ENCODE peak calls at places on chromosomes 4 and X, in five cellular contexts. One of them, this sample, is unnamed.

GRCh38 chrX:134547047-134547679 is 87.2 kb downstream of the HPRT1 start:
- DNase-seq in left ventricle myocardium inferior: no peak
- DNase-seq in endothelial cell: no peak
- DNase-seq in heart left ventricle: no peak
- DNase-seq in kidney epithelial cell: no peak
- DNase-seq in this sample: no peak

GRCh38 chrX:14607446-14607845 is 78.1 kb downstream of the GLRA2 start:
- DNase-seq in kidney epithelial cell: no peak
- DNase-seq in endothelial cell: no peak
- DNase-seq in left ventricle myocardium inferior: no peak
- DNase-seq in heart left ventricle: no peak
- DNase-seq in this sample: no peak

GRCh38 chr4:1204828-1205591 is 32.6 kb upstream of the SPON2 start:
- DNase-seq in left ventricle myocardium inferior: no peak
- DNase-seq in endothelial cell: peak
- DNase-seq in kidney epithelial cell: no peak
- DNase-seq in heart left ventricle: peak
- DNase-seq in this sample: no peak

GRCh38 chr4:38210396-38211114 is 250.4 kb downstream of the PTTG2 start:
- DNase-seq in left ventricle myocardium inferior: no peak
- DNase-seq in heart left ventricle: no peak
- DNase-seq in kidney epithelial cell: no peak
- DNase-seq in endothelial cell: no peak
- DNase-seq in this sample: no peak

GRCh38 chr4:116603096-116603495 is 482.3 kb downstream of the TRAM1L1 start:
- DNase-seq in kidney epithelial cell: no peak
- DNase-seq in heart left ventricle: no peak
- DNase-seq in endothelial cell: no peak
- DNase-seq in left ventricle myocardium inferior: no peak
- DNase-seq in this sample: no peak

GRCh38 chr4:16226816-16227461 is 668 bp upstream of the TAPT1 start:
- DNase-seq in kidney epithelial cell: no peak
- DNase-seq in heart left ventricle: peak
- DNase-seq in endothelial cell: peak
- DNase-seq in left ventricle myocardium inferior: peak
- DNase-seq in this sample: peak

GRCh38 chr4:89114100-89114499 is 2.8 kb downstream of the TIGD2 start:
- DNase-seq in kidney epithelial cell: no peak
- DNase-seq in endothelial cell: no peak
- DNase-seq in heart left ventricle: no peak
- DNase-seq in left ventricle myocardium inferior: no peak
- DNase-seq in this sample: peak

GRCh38 chrX:101595739-101596419 is 21.9 kb downstream of the ARMCX6 start:
- DNase-seq in left ventricle myocardium inferior: no peak
- DNase-seq in heart left ventricle: peak
- DNase-seq in endothelial cell: peak
- DNase-seq in kidney epithelial cell: no peak
- DNase-seq in this sample: peak

GRCh38 chr4:180610317-180610716 is 1632.9 kb upstream of the TENM3 start:
- DNase-seq in heart left ventricle: no peak
- DNase-seq in kidney epithelial cell: peak
- DNase-seq in endothelial cell: no peak
- DNase-seq in left ventricle myocardium inferior: no peak
- DNase-seq in this sample: no peak

DNA sequence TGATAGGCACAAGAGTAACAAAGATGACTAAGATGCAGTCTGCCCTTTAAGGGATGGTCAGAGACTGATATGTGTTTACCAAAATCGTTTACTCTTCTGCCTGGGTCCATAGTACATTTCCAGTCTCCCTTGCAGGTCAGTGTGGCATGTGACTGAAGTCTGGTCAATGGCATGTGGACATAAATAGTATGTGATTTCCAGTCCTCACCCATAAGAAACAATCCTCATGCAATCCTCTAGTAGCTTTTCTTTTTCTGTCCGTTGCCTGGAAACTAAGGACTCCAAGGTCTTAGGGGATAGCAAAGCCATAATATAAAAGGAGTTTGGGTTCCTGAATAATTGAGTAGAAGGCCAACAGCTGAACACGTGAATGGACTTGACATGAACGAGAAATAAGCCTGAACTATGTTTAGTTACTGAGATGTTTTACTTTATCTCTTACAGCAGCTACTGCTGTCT is 1.1 kb downstream of the SLC9B2 start:
- DNase-seq in heart left ventricle: no peak
- DNase-seq in endothelial cell: no peak
- DNase-seq in kidney epithelial cell: no peak
- DNase-seq in left ventricle myocardium inferior: no peak
- DNase-seq in this sample: peak
- TF ChIP-seq CTCF in heart left ventricle: no peak
- TF ChIP-seq CTCF in endothelial cell: no peak
- TF ChIP-seq CTCF in kidney epithelial cell: no peak
- TF ChIP-seq CTCF in left ventricle myocardium inferior: no peak
- TF ChIP-seq CTCF in this sample: no peak

GRCh38 chrX:37846934-37847732 is at the start of gene DYNLT3:
- DNase-seq in endothelial cell: peak
- DNase-seq in left ventricle myocardium inferior: peak
- DNase-seq in kidney epithelial cell: peak
- DNase-seq in heart left ventricle: peak
- DNase-seq in this sample: peak
- TF ChIP-seq CTCF in endothelial cell: no peak
- TF ChIP-seq CTCF in left ventricle myocardium inferior: no peak
- TF ChIP-seq CTCF in kidney epithelial cell: no peak
- TF ChIP-seq CTCF in heart left ventricle: no peak
- TF ChIP-seq CTCF in this sample: no peak

DNA sequence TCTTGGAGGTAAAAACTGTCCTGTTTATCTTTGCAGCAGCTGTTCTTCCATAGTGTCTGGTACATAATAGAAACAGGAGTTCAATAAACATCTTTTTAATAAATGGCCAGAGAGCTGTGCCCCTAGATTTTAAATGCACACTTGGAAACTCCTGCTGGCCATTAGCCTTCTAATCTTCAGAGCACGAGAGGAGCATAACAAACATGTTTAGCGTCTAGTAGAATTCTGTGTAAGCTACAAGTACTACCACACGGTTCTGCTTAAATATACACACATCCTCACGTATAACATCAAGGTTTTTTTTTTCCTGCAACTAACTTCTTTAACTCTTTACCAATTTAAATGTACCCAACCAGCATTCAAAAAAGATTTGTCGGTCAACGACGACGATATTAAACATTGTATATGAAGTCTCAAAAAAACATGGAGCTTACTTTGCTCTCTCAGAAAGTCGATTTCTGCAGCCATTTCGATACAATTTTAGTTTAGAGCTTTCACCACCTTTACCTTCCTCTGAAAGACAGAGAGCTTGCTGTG is 635 bp downstream of the SCLT1 start:
- DNase-seq in endothelial cell: no peak
- DNase-seq in left ventricle myocardium inferior: no peak
- DNase-seq in heart left ventricle: no peak
- DNase-seq in kidney epithelial cell: no peak
- DNase-seq in this sample: no peak
- TF ChIP-seq CTCF in endothelial cell: no peak
- TF ChIP-seq CTCF in left ventricle myocardium inferior: no peak
- TF ChIP-seq CTCF in heart left ventricle: no peak
- TF ChIP-seq CTCF in kidney epithelial cell: no peak
- TF ChIP-seq CTCF in this sample: no peak

GRCh38 chr4:150127757-150128156 is 49.5 kb downstream of the DCLK2 start:
- DNase-seq in kidney epithelial cell: no peak
- DNase-seq in heart left ventricle: no peak
- DNase-seq in endothelial cell: no peak
- DNase-seq in left ventricle myocardium inferior: no peak
- DNase-seq in this sample: no peak
- TF ChIP-seq CTCF in kidney epithelial cell: no peak
- TF ChIP-seq CTCF in heart left ventricle: no peak
- TF ChIP-seq CTCF in endothelial cell: no peak
- TF ChIP-seq CTCF in left ventricle myocardium inferior: no peak
- TF ChIP-seq CTCF in this sample: no peak

GRCh38 chr4:141654098-141654497 is 17.7 kb downstream of the IL15 start:
- DNase-seq in heart left ventricle: peak
- DNase-seq in endothelial cell: peak
- DNase-seq in left ventricle myocardium inferior: peak
- DNase-seq in kidney epithelial cell: no peak
- DNase-seq in this sample: no peak
- TF ChIP-seq CTCF in heart left ventricle: peak
- TF ChIP-seq CTCF in endothelial cell: no peak
- TF ChIP-seq CTCF in left ventricle myocardium inferior: peak
- TF ChIP-seq CTCF in kidney epithelial cell: peak
- TF ChIP-seq CTCF in this sample: peak

GRCh38 chr4:41932988-41933387 is 2.2 kb upstream of the TMEM33 start:
- DNase-seq in left ventricle myocardium inferior: no peak
- DNase-seq in endothelial cell: no peak
- DNase-seq in kidney epithelial cell: no peak
- DNase-seq in heart left ventricle: no peak
- DNase-seq in this sample: no peak

GRCh38 chr4:41939016-41939623 is 3.9 kb downstream of the TMEM33 start:
- DNase-seq in endothelial cell: no peak
- DNase-seq in heart left ventricle: no peak
- DNase-seq in kidney epithelial cell: no peak
- DNase-seq in left ventricle myocardium inferior: no peak
- DNase-seq in this sample: no peak

GRCh38 chr4:41935652-41936021 is 408 bp downstream of the TMEM33 start:
- DNase-seq in endothelial cell: no peak
- DNase-seq in left ventricle myocardium inferior: no peak
- DNase-seq in kidney epithelial cell: no peak
- DNase-seq in heart left ventricle: no peak
- DNase-seq in this sample: peak

GRCh38 chr4:41933997-41934812 is 1.0 kb upstream of the TMEM33 start:
- DNase-seq in heart left ventricle: no peak
- DNase-seq in kidney epithelial cell: no peak
- DNase-seq in endothelial cell: no peak
- DNase-seq in left ventricle myocardium inferior: no peak
- DNase-seq in this sample: no peak

DNA sequence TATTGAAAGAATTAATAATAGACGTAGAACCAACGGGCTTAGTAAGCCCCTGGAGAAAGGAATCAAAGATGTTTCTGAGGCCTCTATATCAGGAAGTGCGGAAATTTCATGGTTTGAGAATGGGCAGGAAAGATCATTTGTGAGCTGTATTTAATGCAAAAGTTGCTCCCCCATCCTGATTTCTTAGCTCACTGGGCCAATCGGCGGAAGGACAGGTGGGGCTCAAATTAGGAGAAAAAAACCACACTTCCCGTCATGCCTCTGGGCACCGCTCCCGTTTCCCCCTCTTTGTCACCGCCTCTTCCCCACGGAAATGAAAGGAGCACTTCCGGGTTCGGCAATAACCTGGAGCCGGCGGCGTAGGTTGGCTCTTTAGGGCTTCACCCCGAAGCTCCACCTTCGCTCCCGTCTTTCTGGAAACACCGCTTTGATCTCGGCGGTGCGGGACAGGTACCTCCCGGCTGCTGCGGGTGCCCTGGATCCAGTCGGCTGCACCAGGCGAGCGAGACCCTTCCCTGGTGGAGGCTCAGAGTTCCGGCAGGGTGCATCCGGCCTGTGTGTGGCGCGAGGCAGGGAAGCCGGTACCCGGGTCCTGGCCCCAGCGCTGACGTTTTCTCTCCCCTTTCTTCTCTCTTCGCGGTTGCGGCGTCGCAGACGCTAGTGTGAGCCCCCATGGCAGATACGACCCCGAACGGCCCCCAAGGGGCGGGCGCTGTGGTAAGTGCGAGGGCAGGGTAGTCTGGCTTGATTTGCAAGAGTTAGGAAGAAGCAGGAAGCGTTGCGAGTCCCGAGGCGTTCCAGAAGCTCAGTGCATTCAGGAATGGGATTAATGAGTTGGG is at the start of gene TMEM33:
- DNase-seq in endothelial cell: peak
- DNase-seq in left ventricle myocardium inferior: peak
- DNase-seq in heart left ventricle: peak
- DNase-seq in kidney epithelial cell: peak
- DNase-seq in this sample: peak
- TF ChIP-seq CTCF in endothelial cell: no peak
- TF ChIP-seq CTCF in left ventricle myocardium inferior: peak
- TF ChIP-seq CTCF in heart left ventricle: no peak
- TF ChIP-seq CTCF in kidney epithelial cell: no peak
- TF ChIP-seq CTCF in this sample: no peak

GRCh38 chr4:7565483-7565882 is 130.8 kb upstream of the PSAPL1 start:
- DNase-seq in endothelial cell: no peak
- DNase-seq in left ventricle myocardium inferior: no peak
- DNase-seq in kidney epithelial cell: no peak
- DNase-seq in heart left ventricle: no peak
- DNase-seq in this sample: no peak
- TF ChIP-seq CTCF in endothelial cell: no peak
- TF ChIP-seq CTCF in left ventricle myocardium inferior: no peak
- TF ChIP-seq CTCF in kidney epithelial cell: no peak
- TF ChIP-seq CTCF in heart left ventricle: no peak
- TF ChIP-seq CTCF in this sample: no peak

GRCh38 chrX:133415276-133416105 is at the start of gene GPC4:
- DNase-seq in endothelial cell: peak
- DNase-seq in kidney epithelial cell: no peak
- DNase-seq in left ventricle myocardium inferior: peak
- DNase-seq in heart left ventricle: peak
- DNase-seq in this sample: peak
- TF ChIP-seq CTCF in endothelial cell: no peak
- TF ChIP-seq CTCF in kidney epithelial cell: no peak
- TF ChIP-seq CTCF in left ventricle myocardium inferior: peak
- TF ChIP-seq CTCF in heart left ventricle: no peak
- TF ChIP-seq CTCF in this sample: no peak

This sample was measured in GM13977.